ENCODE peak calls at places on chromosomes 3 and 15, in five cellular contexts. C is prostate gland, I is upper lobe of right lung, A is adrenal gland, S is A549. R is an unnamed sample.

GRCh38 chr3:78951546-78951945 is 816.3 kb downstream of the ROBO1 start:
- DNase-seq in C (no peak), I (no peak), A (no peak), S (no peak), R (no peak)

GRCh38 chr3:14792691-14793121 is 26.1 kb upstream of the FGD5 start:
- DNase-seq in C (no peak), I (peak; percentile 59), A (no peak), S (no peak), R (no peak)

GRCh38 chr3:160027541-160028195 is 39.0 kb downstream of the IL12A start:
- DNase-seq in C (no peak), I (no peak), A (no peak), S (no peak), R (no peak)

GRCh38 chr3:51717446-51717845 is 10.6 kb downstream of the GRM2 start:
- DNase-seq in C (no peak), I (no peak), A (no peak), S (no peak), R (no peak)

GRCh38 chr15:80931721-80932609 is 57.7 kb downstream of the MESD start:
- DNase-seq in C (no peak), I (no peak), A (no peak), S (no peak), R (no peak)

GRCh38 chr3:23706116-23706515 is 99.6 kb upstream of the UBE2E1 start:
- DNase-seq in C (no peak), I (no peak), A (no peak), S (no peak), R (no peak)

GRCh38 chr3:63746211-63746610 is 72.9 kb upstream of the C3orf49 start:
- DNase-seq in C (no peak), I (no peak), A (no peak), S (no peak), R (no peak)

GRCh38 chr15:101070502-101071273 is 151.5 kb downstream of the LRRK1 start:
- DNase-seq in C (no peak), I (no peak), A (no peak), S (no peak), R (no peak)

GRCh38 chr15:101014276-101014675 is 95.1 kb downstream of the LRRK1 start:
- DNase-seq in C (no peak), I (no peak), A (no peak), S (no peak), R (no peak)

GRCh38 chr15:50256188-50257041 is 9.1 kb downstream of the HDC start:
- DNase-seq in C (no peak), I (no peak), A (no peak), S (no peak), R (no peak)

GRCh38 chr15:74873756-74874424 is 725 bp upstream of the SCAMP2 start:
- DNase-seq in C (no peak), I (no peak), A (peak; percentile 40), S (peak; percentile 65), R (peak; percentile 16)

GRCh38 chr3:195033531-195034091 is 237.3 kb downstream of the XXYLT1 start:
- DNase-seq in C (no peak), I (peak; percentile 68), A (no peak), S (peak; percentile 16), R (no peak)

GRCh38 chr3:114650808-114651207 is 357.0 kb downstream of the TIGIT start:
- DNase-seq in C (no peak), I (no peak), A (no peak), S (no peak), R (no peak)

GRCh38 chr3:101900316-101900715 is 51.0 kb downstream of the NFKBIZ start:
- DNase-seq in C (no peak), I (no peak), A (no peak), S (no peak), R (no peak)

GRCh38 chr3:101900736-101901135 is 51.4 kb downstream of the NFKBIZ start:
- DNase-seq in C (no peak), I (no peak), A (no peak), S (no peak), R (no peak)

GRCh38 chr3:101897013-101897412 is 47.7 kb downstream of the NFKBIZ start:
- DNase-seq in C (no peak), I (no peak), A (no peak), S (no peak), R (no peak)

GRCh38 chr3:101898062-101898461 is 48.7 kb downstream of the NFKBIZ start:
- DNase-seq in C (no peak), I (no peak), A (no peak), S (no peak), R (no peak)

DNA sequence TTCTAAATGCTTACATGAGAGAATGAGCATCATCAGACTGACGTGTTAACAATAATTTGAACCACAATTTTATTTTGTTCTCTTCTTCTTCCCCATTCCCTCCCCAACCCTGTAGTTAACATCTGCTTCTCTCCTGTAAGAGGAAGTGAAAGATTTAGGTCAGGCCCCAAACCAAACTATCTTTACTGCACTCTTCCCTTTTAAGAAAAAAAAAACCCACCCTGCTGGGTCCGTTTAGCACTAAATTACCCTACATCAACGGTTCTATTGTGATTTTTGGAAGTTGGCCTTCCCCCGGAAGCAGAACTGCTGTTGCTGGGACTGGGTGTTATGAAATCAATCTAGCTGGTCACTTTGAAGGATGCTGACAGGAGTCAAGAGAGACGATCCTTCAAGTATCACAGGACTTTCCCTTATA is 49.4 kb downstream of the NFKBIZ start:
- DNase-seq in C (no peak), I (no peak), A (peak; percentile 24), S (no peak), R (no peak)
- H3K4me1 ChIP-seq in C (no peaks in the 10 kb centered on the region), I (no peaks in the 10 kb centered on the region), A (no peaks in the 10 kb centered on the region), S (peaks cover 19% of the 10 kb centered on the region), R (no peaks in the 10 kb centered on the region)

GRCh38 chr3:120113128-120114116 is 19.2 kb upstream of the GSK3B start:
- DNase-seq in C (no peak), I (no peak), A (no peak), S (no peak), R (no peak)
- TF ChIP-seq CTCF in C (no peak), I (no peak), A (no peak), S (no peak), R (no peak)

GRCh38 chr3:10453764-10454163 is 51.6 kb downstream of the ATP2B2 start:
- DNase-seq in C (no peak), I (no peak), A (no peak), S (no peak), R (no peak)
- H3K4me1 ChIP-seq in C (no peaks in the 10 kb centered on the region), I (no peaks in the 10 kb centered on the region), A (no peaks in the 10 kb centered on the region), S (no peaks in the 10 kb centered on the region), R (no peaks in the 10 kb centered on the region)

DNA sequence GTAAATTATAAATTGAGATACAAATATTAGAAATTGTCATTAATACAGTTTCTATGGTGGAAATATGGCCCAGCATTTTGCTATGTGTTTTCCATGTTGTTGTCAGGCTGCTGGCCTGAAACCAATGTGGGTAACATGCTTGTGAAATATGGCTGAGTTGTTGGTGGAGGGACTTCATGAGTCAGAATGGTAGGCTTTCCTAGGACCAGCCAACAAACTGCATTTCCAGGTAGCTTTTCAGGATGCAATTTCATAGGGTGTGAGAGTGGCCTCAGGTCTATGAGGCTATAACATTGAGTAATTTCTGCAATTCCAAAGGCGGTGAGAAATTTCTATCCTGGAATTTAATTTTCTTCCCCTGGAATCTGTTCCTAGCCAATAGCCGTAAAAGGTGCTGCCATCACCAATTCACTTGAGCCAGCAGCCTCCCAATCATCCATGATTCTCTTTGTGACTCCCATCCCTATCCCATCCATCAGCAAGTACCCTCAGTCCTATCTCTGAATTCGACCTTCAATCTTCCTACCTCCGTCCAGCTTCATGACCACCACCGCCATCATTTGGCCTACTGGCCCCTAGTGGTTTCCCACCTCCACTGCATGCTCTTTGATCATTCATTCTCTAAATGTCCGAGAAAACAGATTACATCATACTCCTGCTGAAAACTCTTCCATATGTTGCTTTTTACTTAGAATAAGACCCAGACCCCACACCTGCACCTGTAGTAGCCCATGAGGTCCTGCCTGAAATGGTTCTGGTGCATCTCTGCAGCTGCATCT is 276.6 kb upstream of the CFAP20DC start:
- DNase-seq in C (no peak), I (no peak), A (no peak), S (no peak), R (no peak)
- TF ChIP-seq CTCF in C (no peak), I (peak; percentile 12), A (no peak), S (no peak), R (no peak)

R was measured in cardiac muscle cell.